ENCODE peak calls at places on chromosomes 1 and 21, in seven cellular contexts. V is fibroblast of villous mesenchyme; S is progenitor cell of endocrine pancreas; Q is A549; Z is NCI-H526; T is stimulated activated CD8-positive, alpha-beta memory T cell treated with anti-CD3 and anti-CD28 coated beads, Interleukin-4, amount 100 ng/mL, for 1 hour; O is islet precursor cell. H is an unnamed sample.

GRCh38 chr1:193957556-193958095 is 771.2 kb upstream of the B3GALT2 start:
- DNase-seq in S (no peak), V (no peak), T (no peak), Z (no peak), O (no peak), Q (no peak), H (no peak)

GRCh38 chr1:41423511-41424191 is 60.8 kb downstream of the EDN2 start:
- DNase-seq in V (no peak), S (no peak), T (no peak), O (no peak), Z (no peak), Q (no peak), H (peak)

GRCh38 chr1:156748670-156749428 is 2.6 kb downstream of the HDGF start:
- DNase-seq in Z (peak), O (no peak), T (no peak), Q (peak), S (no peak), V (peak), H (peak)

GRCh38 chr1:151175910-151176309 is at the start of gene TMOD4:
- DNase-seq in O (no peak), S (no peak), Q (peak), Z (peak), V (peak), T (no peak), H (peak)

GRCh38 chr1:30856260-30856790 is 52.2 kb downstream of the SDC3 start:
- DNase-seq in T (no peak), V (no peak), O (no peak), S (no peak), Q (no peak), Z (peak), H (peak)

GRCh38 chr1:55190092-55190491 is 25.1 kb downstream of the USP24 start:
- DNase-seq in V (peak), O (no peak), T (no peak), Q (no peak), Z (no peak), S (no peak), H (no peak)

GRCh38 chr1:203152158-203153034 is 23.2 kb downstream of the MYBPH start:
- DNase-seq in S (no peak), O (peak), T (no peak), Q (no peak), Z (no peak), V (peak), H (peak)

GRCh38 chr1:213201380-213202155 is 150.5 kb downstream of the RPS6KC1 start:
- DNase-seq in Z (no peak), T (no peak), V (peak), O (no peak), S (no peak), Q (no peak), H (no peak)

GRCh38 chr1:90850181-90850924 is 133.3 kb upstream of the BARHL2 start:
- DNase-seq in O (peak), T (no peak), S (no peak), Q (peak), V (peak), Z (peak), H (peak)

GRCh38 chr1:62180649-62181048 is 14.0 kb upstream of the L1TD1 start:
- DNase-seq in O (peak), T (no peak), Z (no peak), V (no peak), S (no peak), Q (no peak), H (no peak)

GRCh38 chr1:182713492-182713891 is 29.1 kb upstream of the RGS8 start:
- DNase-seq in S (no peak), Q (no peak), T (no peak), Z (no peak), O (no peak), V (no peak), H (no peak)

GRCh38 chr21:42534361-42534900 is 20.8 kb downstream of the SLC37A1 start:
- DNase-seq in T (no peak), Z (no peak), O (peak), S (no peak), Q (no peak), V (no peak), H (no peak)

GRCh38 chr21:46063734-46064680 is 33.9 kb upstream of the COL6A2 start:
- DNase-seq in Q (no peak), O (peak), S (peak), V (no peak), T (no peak), Z (no peak), H (no peak)

GRCh38 chr1:248686815-248687214 is 15.8 kb downstream of the OR14I1 start:
- DNase-seq in O (no peak), T (no peak), Z (peak), Q (peak), S (no peak), V (no peak), H (no peak)

GRCh38 chr1:174841747-174842146 is 158.0 kb upstream of the CACYBP start:
- DNase-seq in Q (no peak), T (no peak), S (no peak), O (no peak), V (no peak), Z (no peak), H (no peak)

GRCh38 chr1:84603223-84603622 is 29.0 kb upstream of the CTBS start:
- DNase-seq in O (peak), T (no peak), Z (no peak), V (peak), S (no peak), Q (no peak), H (no peak)

GRCh38 chr1:203051841-203052324 is 25.6 kb downstream of the PPFIA4 start:
- DNase-seq in Q (no peak), T (no peak), V (no peak), O (no peak), Z (no peak), S (no peak), H (no peak)

GRCh38 chr1:231076802-231077201 is 36.7 kb upstream of the FAM89A start:
- DNase-seq in O (no peak), Q (no peak), V (no peak), S (no peak), T (no peak), Z (no peak), H (no peak)

GRCh38 chr21:37073417-37074194 is 552 bp downstream of the TTC3 start:
- DNase-seq in Q (peak), O (no peak), S (peak), T (peak), V (peak), Z (peak), H (peak)

GRCh38 chr1:48066951-48067350 is 69.8 kb upstream of the TRABD2B start:
- DNase-seq in T (no peak), Z (no peak), Q (no peak), V (no peak), O (peak), S (no peak), H (no peak)

GRCh38 chr1:35047188-35047858 is 15.6 kb upstream of the ZMYM6 start:
- DNase-seq in S (no peak), V (peak), Z (no peak), T (no peak), Q (no peak), O (no peak), H (peak)

GRCh38 chr1:185151215-185151614 is 5.5 kb downstream of the TRMT1L start:
- DNase-seq in Z (no peak), S (no peak), V (no peak), Q (no peak), T (no peak), O (no peak), H (no peak)